ENCODE peak calls at places on chromosomes 3 and 15, in six cellular contexts. Z is IMR-90, O is H9, M is mesenchymal stem cell, X is trophoblast cell, W is H1. A is an unnamed sample.

GRCh38 chr15:101128191-101128590 is 123.7 kb downstream of the CHSY1 start:
- DNase-seq in Z (peak; percentile 99), O (no peak), M (peak; percentile 93), X (peak; percentile 54), W (no peak), A (no peak)

GRCh38 chr3:148723591-148723990 is 25.9 kb downstream of the AGTR1 start:
- DNase-seq in Z (peak; percentile 90), O (no peak), M (peak; percentile 88), X (peak; percentile 63), W (no peak), A (no peak)

GRCh38 chr3:190497809-190498208 is 16.1 kb upstream of the IL1RAP start:
- DNase-seq in Z (no peak), O (no peak), M (no peak), X (peak; percentile 85), W (no peak), A (no peak)

GRCh38 chr3:18424213-18424861 is 802 bp downstream of the SATB1 start:
- DNase-seq in Z (no peak), O (peak; percentile 56), M (no peak), X (no peak), W (peak; percentile 51), A (no peak)

GRCh38 chr3:145639880-145640279 is 521.1 kb downstream of the PLOD2 start:
- DNase-seq in Z (no peak), O (no peak), M (no peak), X (no peak), W (no peak), A (no peak)

GRCh38 chr3:14647976-14648955 is 3.3 kb upstream of the CCDC174 start:
- DNase-seq in Z (no peak), O (no peak), M (no peak), X (no peak), W (no peak), A (no peak)

GRCh38 chr3:46943237-46944187 is 33.0 kb downstream of the CCDC12 start:
- DNase-seq in Z (no peak), O (no peak), M (no peak), X (no peak), W (no peak), A (no peak)

GRCh38 chr3:64130436-64130835 is 94.8 kb downstream of the PRICKLE2 start:
- DNase-seq in Z (no peak), O (no peak), M (no peak), X (no peak), W (no peak), A (no peak)

GRCh38 chr3:9808345-9809037 is 1.6 kb upstream of the TTLL3 start:
- DNase-seq in Z (peak; percentile 43), O (peak; percentile 72), M (peak; percentile 65), X (no peak), W (peak; percentile 58), A (peak; percentile 36)

GRCh38 chr15:87748483-87748882 is 508.1 kb downstream of the NTRK3 start:
- DNase-seq in Z (no peak), O (no peak), M (no peak), X (no peak), W (no peak), A (no peak)

GRCh38 chr15:90901799-90902655 is 1.1 kb upstream of the MAN2A2 start:
- DNase-seq in Z (peak; percentile 78), O (peak; percentile 77), M (peak; percentile 85), X (peak; percentile 87), W (peak; percentile 86), A (peak; percentile 71)

GRCh38 chr3:18098960-18099587 is 326.1 kb downstream of the SATB1 start:
- DNase-seq in Z (peak; percentile 85), O (peak; percentile 80), M (peak; percentile 50), X (no peak), W (no peak), A (no peak)

GRCh38 chr3:148131990-148132638 is 565.6 kb upstream of the AGTR1 start:
- DNase-seq in Z (peak; percentile 2), O (no peak), M (no peak), X (no peak), W (no peak), A (no peak)

GRCh38 chr15:98776607-98777281 is 128.4 kb downstream of the IGF1R start:
- DNase-seq in Z (peak; percentile 50), O (no peak), M (no peak), X (peak; percentile 2), W (no peak), A (no peak)

GRCh38 chr3:58532794-58533220 is 4.2 kb downstream of the ACOX2 start:
- DNase-seq in Z (peak; percentile 65), O (peak; percentile 77), M (peak; percentile 84), X (peak; percentile 75), W (peak; percentile 84), A (peak; percentile 56)

GRCh38 chr3:64074895-64075679 is 51.8 kb upstream of the PSMD6 start:
- DNase-seq in Z (no peak), O (no peak), M (no peak), X (no peak), W (no peak), A (no peak)

GRCh38 chr3:48820626-48821324 is 26.9 kb downstream of the PRKAR2A start:
- DNase-seq in Z (peak; percentile 72), O (no peak), M (peak; percentile 58), X (peak; percentile 34), W (no peak), A (no peak)

GRCh38 chr3:182133752-182134151 is 422.0 kb downstream of the SOX2 start:
- DNase-seq in Z (no peak), O (no peak), M (peak; percentile 1), X (no peak), W (no peak), A (no peak)

GRCh38 chr15:46326173-46326572 is 691.3 kb downstream of the SQOR start:
- DNase-seq in Z (no peak), O (no peak), M (no peak), X (no peak), W (no peak), A (no peak)
- H3K14ac ChIP-seq in Z (no peak overlapping the region), O (no peak overlapping the region), M (no peak overlapping the region), X (no peak overlapping the region), W (no peak overlapping the region), A (no peak overlapping the region)

DNA sequence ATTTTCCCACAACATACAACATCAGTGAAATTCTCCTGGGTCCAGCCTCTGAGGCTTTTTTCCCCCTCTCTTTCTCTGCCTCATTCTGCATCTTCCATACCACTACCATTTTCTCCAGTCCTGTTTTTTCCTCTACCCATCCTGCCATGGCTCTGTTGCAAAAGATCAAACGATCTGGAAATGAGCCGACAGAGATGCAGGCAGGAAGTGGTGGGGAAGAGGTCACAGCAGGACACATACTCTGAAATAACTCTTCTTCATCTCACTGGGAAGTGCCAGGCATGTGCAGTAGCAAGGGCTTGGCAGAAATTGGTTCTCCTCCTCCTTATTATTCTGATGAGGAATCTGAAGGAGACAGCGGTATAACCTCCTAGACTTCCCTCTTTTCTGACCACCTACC is 114.3 kb downstream of the CORO2B start:
- DNase-seq in Z (peak; percentile 53), O (no peak), M (no peak), X (no peak), W (no peak), A (no peak)
- H3K27ac ChIP-seq in Z (no peak overlapping the region), O (no peak overlapping the region), M (no peak overlapping the region), X (no peak overlapping the region), W (no peak overlapping the region), A (no peak overlapping the region)

DNA sequence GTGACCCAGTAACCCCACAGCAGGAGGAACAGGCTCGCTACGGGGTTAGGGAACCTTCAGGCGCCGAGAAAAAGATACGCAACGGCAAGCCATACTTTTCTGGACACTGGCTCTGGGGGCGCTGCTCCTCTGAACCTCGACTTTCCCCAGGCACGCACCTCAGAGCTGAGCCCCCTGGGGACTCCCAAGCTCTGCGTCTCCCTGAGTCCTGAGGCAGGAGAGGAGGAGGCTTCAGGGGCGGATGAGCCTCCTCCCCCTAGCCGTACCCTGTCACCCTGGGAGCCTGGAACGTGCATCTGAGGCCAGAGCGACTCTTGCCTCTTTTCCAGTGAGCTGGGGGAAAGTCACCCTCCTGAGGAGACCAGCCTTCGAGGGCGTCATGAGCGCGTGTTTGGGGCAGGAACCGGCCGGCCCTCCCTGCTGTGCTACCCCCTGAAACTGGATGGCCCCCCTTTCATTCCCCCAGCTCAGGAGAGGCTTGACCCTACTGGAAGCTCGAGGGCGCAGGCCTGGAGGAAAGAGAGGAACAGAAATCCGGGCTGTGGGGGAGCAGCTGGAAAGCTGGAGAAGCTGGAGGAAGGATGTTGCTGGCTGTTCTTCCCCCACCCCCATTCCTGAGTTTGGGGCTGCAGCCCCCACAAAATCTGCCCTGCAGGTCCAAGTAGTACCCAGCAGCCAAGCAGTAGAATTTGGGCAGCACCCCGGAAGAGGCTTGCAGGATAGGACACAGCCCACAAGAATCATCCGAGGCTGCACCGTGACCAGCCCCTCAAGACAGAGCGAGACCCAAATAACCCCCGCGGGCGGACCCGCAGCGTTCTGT is 25.1 kb upstream of the POLG start:
- DNase-seq in Z (no peak), O (no peak), M (no peak), X (no peak), W (peak; percentile 62), A (no peak)
- H3K14ac ChIP-seq in Z (no peak overlapping the region), O (no peak overlapping the region), M (no peak overlapping the region), X (no peak overlapping the region), W (no peak overlapping the region), A (no peak overlapping the region)

DNA sequence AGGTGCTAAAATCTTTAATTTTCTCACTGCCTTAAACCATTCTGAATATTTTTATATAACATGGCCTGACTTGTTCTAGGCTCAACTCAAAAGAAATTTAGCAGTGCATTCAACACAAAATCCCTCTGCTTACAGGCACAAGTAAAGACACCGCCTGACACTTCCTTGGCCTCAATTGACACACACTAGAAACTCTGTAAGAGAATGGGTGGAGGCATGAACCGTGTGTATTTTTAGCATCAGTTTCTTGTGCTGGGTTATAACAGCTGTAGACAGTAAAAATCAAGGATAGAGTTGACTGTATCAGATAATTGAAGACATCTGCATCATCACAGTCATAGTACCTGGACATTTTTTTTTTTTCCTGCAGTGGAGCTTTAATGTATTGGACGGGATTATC is 54.3 kb downstream of the SLC9A9 start:
- DNase-seq in Z (no peak), O (no peak), M (no peak), X (no peak), W (no peak), A (no peak)
- H3K27ac ChIP-seq in Z (no peak overlapping the region), O (no peak overlapping the region), M (no peak overlapping the region), X (no peak overlapping the region), W (no peak overlapping the region), A (no peak overlapping the region)

DNA sequence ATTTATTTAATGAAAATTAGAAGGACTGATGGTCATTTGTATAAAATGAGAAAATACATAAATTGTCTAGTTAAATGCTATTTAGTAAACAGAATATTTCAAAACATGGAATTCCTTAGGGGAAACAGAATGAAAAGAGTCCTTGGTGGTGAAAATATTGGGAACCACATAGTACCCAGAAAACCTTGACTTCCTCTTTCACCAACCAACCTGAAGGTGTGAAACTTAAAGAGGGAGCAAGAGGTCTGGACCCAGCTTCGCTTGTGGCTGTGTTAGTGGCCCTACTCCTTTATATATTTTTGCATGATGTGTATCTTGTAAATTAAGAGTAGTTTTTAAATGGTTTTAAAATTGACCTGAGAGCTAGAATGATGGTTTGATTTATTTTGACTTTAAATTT is 64.2 kb downstream of the MAP2K5 start:
- DNase-seq in Z (no peak), O (no peak), M (no peak), X (no peak), W (no peak), A (no peak)
- H3K14ac ChIP-seq in Z (no peak overlapping the region), O (no peak overlapping the region), M (no peak overlapping the region), X (no peak overlapping the region), W (no peak overlapping the region), A (no peak overlapping the region)